ENCODE peak calls at places on chromosomes 1 and 21, in four cellular contexts. B is upper lobe of left lung, K is GM23338, D is HepG2. I is an unnamed sample.

GRCh38 chr21:45486443-45487160 is 55.6 kb downstream of the SLC19A1 start:
- ATAC-seq in K (no peak), D (no peak), B (no peak), I (no peak)

GRCh38 chr1:47434051-47434842 is 3.6 kb upstream of the FOXD2 start:
- ATAC-seq in K (no peak), D (no peak), B (no peak), I (no peak)

GRCh38 chr1:221706862-221707582 is 34.9 kb downstream of the DUSP10 start:
- ATAC-seq in K (no peak), B (no peak), D (no peak), I (no peak)

GRCh38 chr1:63920154-63921117 is 146.6 kb downstream of the ROR1 start:
- ATAC-seq in D (peak), K (no peak), B (peak), I (no peak)

GRCh38 chr1:194517567-194517966 is 1331.2 kb upstream of the B3GALT2 start:
- ATAC-seq in K (no peak), B (no peak), D (no peak), I (no peak)

GRCh38 chr1:29323636-29324035 is 87.3 kb downstream of the PTPRU start:
- ATAC-seq in K (no peak), B (no peak), D (no peak), I (no peak)

GRCh38 chr21:43903451-43904091 is 38.5 kb downstream of the AGPAT3 start:
- ATAC-seq in D (no peak), B (peak), K (peak), I (peak)

GRCh38 chr1:52080014-52080415 is 23.9 kb downstream of the BTF3L4 start:
- ATAC-seq in B (no peak), D (peak), K (no peak), I (no peak)

GRCh38 chr1:171251042-171251740 is 2.9 kb downstream of the FMO1 start:
- ATAC-seq in B (peak), D (peak), K (peak), I (peak)

GRCh38 chr21:27787046-27787445 is 820.2 kb upstream of the ADAMTS5 start:
- ATAC-seq in D (no peak), K (no peak), B (no peak), I (no peak)

GRCh38 chr1:158425020-158425419 is 1.0 kb downstream of the OR10K2 start:
- ATAC-seq in K (no peak), D (no peak), B (no peak), I (no peak)

GRCh38 chr1:35797380-35797779 is 10.4 kb upstream of the AGO4 start:
- ATAC-seq in K (no peak), B (no peak), D (no peak), I (no peak)

DNA sequence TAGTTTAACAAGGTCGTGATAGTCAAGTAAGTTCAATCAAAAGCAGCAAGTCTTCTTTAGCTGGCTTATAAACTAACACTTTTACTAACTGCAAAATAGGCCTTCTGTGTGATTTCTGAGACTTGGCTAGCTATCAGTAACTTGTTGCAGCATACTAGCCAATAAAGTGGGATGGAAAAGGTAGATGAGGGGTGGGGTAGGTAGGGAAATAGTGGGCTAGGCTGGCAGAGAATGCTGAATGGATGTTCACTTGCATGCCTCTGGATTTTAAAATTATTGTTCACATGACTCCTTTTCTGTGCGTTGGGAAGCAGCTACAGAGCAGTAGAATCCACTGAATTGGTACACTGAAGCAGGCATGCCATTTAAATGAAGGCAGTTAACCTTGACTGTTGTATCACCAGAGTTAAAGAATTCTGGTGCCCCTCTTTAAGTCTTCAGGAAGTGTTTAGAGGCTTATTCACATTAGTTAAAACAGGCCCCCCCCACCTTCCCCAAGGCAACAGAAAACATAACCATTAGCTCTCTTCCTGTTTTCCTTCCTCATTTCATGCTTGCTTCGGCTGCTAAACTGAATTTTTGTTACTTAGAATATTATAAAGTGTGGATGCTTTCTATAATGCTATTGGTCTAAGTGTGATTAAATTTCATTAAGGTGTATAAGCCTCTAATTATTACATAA is 15.2 kb downstream of the CCDC17 start:
- ATAC-seq in K (no peak), D (no peak), B (no peak), I (no peak)
- H3K4me3 ChIP-seq in K (no peak), D (no peak), B (no peak), I (no peak)

DNA sequence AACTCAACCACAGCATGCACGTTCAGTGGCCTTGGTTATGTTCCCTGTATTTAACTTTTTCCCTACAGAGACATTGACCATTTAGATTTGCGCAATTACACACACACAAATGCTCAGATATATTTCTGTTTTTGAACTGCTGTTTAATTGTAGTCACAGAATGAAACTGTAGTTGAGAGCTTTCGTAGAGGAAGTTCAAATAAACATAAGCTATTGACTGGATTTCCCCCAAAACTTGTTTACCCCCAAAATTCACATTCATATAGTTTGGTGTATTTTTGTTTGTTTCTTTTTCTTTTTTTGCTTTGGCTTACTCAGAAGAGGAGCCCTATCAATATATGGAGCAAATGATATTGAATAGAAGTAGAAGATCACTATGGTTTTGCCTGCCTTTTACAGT is 921.0 kb downstream of the ADGRL2 start:
- ATAC-seq in D (no peak), B (no peak), K (no peak), I (no peak)
- H3K27ac ChIP-seq in D (no peak), B (no peak), K (no peak), I (no peak)

GRCh38 chr1:90716243-90716551 is 905 bp downstream of the BARHL2 start:
- ATAC-seq in K (no peak), D (no peak), B (no peak), I (no peak)

GRCh38 chr1:90717356-90717664 is 208 bp upstream of the BARHL2 start:
- ATAC-seq in D (no peak), B (no peak), K (no peak), I (no peak)

GRCh38 chr1:90718411-90719320 is 1.6 kb upstream of the BARHL2 start:
- ATAC-seq in B (no peak), D (peak), K (peak), I (no peak)

GRCh38 chr1:90716552-90717355 is at the start of gene BARHL2:
- ATAC-seq in B (no peak), D (no peak), K (no peak), I (no peak)

DNA sequence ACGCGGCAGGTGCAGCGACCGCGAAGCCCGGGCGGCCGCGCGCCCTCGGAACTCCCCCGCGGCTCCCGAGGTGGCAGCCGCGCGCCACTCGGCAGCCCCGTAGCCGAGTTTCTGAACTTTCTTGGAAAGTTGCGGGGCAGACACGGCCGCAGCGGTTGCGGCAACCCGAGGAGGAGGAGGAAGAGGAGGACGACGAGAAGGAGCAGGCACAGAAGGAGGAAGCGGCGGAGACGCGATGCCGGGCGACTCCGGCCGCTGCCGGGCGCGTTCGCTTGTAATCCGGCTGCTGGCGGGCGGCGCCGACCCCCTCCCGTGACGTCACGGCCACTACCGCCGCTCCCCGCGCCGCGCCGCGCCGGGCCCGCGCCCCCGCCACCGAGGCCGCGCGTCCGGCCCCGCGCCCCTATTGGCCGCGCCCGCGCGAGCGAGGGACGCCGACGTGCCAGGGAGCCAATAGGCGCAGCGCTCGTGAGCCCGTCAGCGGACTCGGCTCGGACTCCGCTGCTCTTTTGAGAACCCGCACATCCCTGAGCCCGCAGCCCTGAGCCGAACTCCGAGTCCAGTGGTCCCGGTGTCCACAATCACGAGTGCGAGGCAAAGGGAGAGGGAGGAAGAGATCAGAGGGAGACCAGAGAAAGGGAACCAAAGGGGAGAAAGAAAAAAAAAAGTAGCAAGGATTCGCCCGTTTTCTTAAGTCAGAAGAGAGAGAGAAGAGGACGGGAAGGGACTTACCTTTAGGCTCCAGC is 736 bp upstream of the BARHL2 start:
- ATAC-seq in B (no peak), K (peak), D (no peak), I (peak)
- TF ChIP-seq POLR2AphosphoS5 in B (no peak), K (no peak), D (no peak), I (no peak)

DNA sequence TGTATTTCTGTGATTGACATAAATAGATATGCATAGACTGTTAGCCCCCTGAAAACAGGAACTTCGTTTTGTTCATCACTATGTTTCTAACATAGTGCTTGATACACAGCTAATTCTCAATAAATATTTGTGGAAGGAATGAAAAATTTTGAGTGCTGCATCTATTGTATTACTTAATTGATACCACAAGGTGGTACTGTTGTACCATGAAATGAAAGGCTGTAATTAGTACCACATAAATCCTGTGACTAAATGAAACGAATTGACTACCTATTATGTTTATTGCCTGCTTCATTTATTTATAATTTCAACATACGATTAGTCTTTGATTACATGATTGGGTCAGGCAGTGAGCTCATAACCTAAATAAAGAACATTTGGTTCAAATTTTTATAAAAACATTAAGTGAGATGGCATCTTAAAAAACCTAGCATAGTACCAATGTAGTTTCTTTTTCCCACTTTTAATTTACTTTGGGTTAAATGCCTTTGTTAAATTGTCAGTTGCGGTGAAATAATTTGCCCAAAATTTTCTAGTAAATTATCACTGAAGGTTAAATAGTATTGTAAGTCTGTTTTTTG is 15.0 kb upstream of the TGFB2 start:
- ATAC-seq in K (no peak), D (no peak), B (no peak), I (no peak)
- H3K4me3 ChIP-seq in K (no peak), D (no peak), B (no peak), I (no peak)

GRCh38 chr21:17455028-17455353 is 57.9 kb upstream of the CXADR start:
- ATAC-seq in D (peak), K (peak), B (no peak), I (no peak)

GRCh38 chr21:17454315-17455027 is 58.4 kb upstream of the CXADR start:
- ATAC-seq in D (peak), B (peak), K (peak), I (no peak)

GRCh38 chr21:17458279-17458678 is 54.6 kb upstream of the CXADR start:
- ATAC-seq in D (no peak), B (no peak), K (no peak), I (no peak)

GRCh38 chr21:17451364-17451869 is 61.4 kb upstream of the CXADR start:
- ATAC-seq in K (no peak), B (no peak), D (no peak), I (peak)

GRCh38 chr21:17455451-17455850 is 57.4 kb upstream of the CXADR start:
- ATAC-seq in B (no peak), D (peak), K (no peak), I (no peak)
- H3K27ac ChIP-seq in B (no peak), D (peak), K (no peak), I (no peak)

I was measured in gastroesophageal sphincter.